ENCODE peak calls at places on chromosomes 12 and 14, in four cellular contexts. X is K562, C is HepG2, Q is HCT116. D is an unnamed sample.

GRCh38 chr12:28869197-28869596 is 279.9 kb upstream of the FAR2 start:
- DNase-seq in X (no peak), C (no peak), Q (no peak), D (no peak)

GRCh38 chr12:57756406-57757341 is 1.8 kb downstream of the MARCHF9 start:
- DNase-seq in X (peak), C (no peak), Q (no peak), D (no peak)

GRCh38 chr12:57737467-57738141 is 938 bp downstream of the AGAP2 start:
- DNase-seq in X (no peak), C (no peak), Q (no peak), D (no peak)

GRCh38 chr14:74922752-74923401 is at the start of gene RPS6KL1:
- DNase-seq in X (peak), C (peak), Q (peak), D (no peak)

GRCh38 chr12:25308761-25309160 is 58.0 kb upstream of the KRAS start:
- DNase-seq in X (no peak), C (no peak), Q (no peak), D (no peak)

GRCh38 chr12:90015228-90015627 is 306.6 kb upstream of the ATP2B1 start:
- DNase-seq in X (no peak), C (no peak), Q (no peak), D (no peak)

GRCh38 chr12:117025481-117026151 is 73.6 kb downstream of the TESC start:
- DNase-seq in X (peak), C (peak), Q (peak), D (peak)

GRCh38 chr12:7376196-7376595 is 67.8 kb downstream of the CD163L1 start:
- DNase-seq in X (no peak), C (no peak), Q (no peak), D (no peak)

GRCh38 chr12:19222566-19222965 is 93.0 kb downstream of the PLEKHA5 start:
- DNase-seq in X (no peak), C (no peak), Q (no peak), D (no peak)

GRCh38 chr12:47729233-47729632 is 3.9 kb upstream of the ENDOU start:
- DNase-seq in X (no peak), C (no peak), Q (no peak), D (no peak)

GRCh38 chr14:23406244-23406643 is 1.8 kb downstream of the MYH6 start:
- DNase-seq in X (no peak), C (no peak), Q (no peak), D (no peak)

GRCh38 chr12:111488271-111488670 is 82.5 kb downstream of the SH2B3 start:
- DNase-seq in X (no peak), C (no peak), Q (no peak), D (no peak)

GRCh38 chr14:87131879-87132278 is 861.1 kb downstream of the GALC start:
- DNase-seq in X (no peak), C (no peak), Q (no peak), D (no peak)

GRCh38 chr12:21825924-21826548 is 51.5 kb upstream of the KCNJ8 start:
- DNase-seq in X (no peak), C (no peak), Q (no peak), D (no peak)

GRCh38 chr12:21828779-21829178 is 54.3 kb upstream of the KCNJ8 start:
- DNase-seq in X (no peak), C (no peak), Q (no peak), D (no peak)

GRCh38 chr12:21826549-21826940 is 52.0 kb upstream of the KCNJ8 start:
- DNase-seq in X (no peak), C (peak), Q (no peak), D (no peak)

GRCh38 chr12:21827135-21827534 is 52.6 kb upstream of the KCNJ8 start:
- DNase-seq in X (no peak), C (no peak), Q (no peak), D (no peak)

DNA sequence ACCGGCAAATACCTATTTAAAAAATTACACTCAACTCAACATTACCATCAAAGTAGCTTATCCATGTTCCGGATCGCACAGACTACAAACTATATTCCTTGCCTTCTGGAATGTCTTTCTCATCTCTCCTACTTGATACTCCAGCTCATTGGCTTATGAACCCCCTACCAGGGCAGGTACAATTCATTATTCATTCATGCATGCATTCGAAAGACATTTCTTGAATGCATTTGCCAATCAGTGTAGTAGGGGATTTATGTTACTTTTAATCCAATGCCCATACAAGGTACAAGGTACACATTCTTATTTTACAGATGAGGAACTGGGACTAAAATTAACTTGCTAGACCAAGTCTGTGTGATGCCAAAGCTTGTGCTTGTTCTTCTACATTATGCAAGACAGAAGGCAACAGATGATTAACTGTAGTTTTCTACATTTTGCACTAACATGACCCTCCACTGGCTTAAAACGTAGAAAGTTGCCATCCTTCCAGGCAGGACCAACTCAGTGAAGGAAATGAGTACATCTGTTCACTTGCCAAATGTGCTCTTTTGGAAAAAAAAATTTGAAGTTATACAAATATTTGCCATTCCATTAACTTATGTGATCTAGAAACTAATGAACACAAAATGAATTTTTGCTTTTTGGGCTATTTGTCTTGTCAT is 53.7 kb upstream of the KCNJ8 start:
- DNase-seq in X (no peak), C (no peak), Q (no peak), D (no peak)
- TF ChIP-seq TCF7L2 in X (no peak), C (no peak), Q (no peak), D (no peak)

GRCh38 chr12:12506541-12506940 is 56.1 kb downstream of the DUSP16 start:
- DNase-seq in X (no peak), C (no peak), Q (no peak), D (no peak)

GRCh38 chr12:12505544-12506501 is 56.8 kb downstream of the DUSP16 start:
- DNase-seq in X (peak), C (peak), Q (no peak), D (no peak)

GRCh38 chr12:12501121-12501520 is 61.5 kb downstream of the DUSP16 start:
- DNase-seq in X (no peak), C (no peak), Q (no peak), D (no peak)

GRCh38 chr12:12502813-12503146 is 59.9 kb downstream of the DUSP16 start:
- DNase-seq in X (no peak), C (no peak), Q (no peak), D (no peak)

DNA sequence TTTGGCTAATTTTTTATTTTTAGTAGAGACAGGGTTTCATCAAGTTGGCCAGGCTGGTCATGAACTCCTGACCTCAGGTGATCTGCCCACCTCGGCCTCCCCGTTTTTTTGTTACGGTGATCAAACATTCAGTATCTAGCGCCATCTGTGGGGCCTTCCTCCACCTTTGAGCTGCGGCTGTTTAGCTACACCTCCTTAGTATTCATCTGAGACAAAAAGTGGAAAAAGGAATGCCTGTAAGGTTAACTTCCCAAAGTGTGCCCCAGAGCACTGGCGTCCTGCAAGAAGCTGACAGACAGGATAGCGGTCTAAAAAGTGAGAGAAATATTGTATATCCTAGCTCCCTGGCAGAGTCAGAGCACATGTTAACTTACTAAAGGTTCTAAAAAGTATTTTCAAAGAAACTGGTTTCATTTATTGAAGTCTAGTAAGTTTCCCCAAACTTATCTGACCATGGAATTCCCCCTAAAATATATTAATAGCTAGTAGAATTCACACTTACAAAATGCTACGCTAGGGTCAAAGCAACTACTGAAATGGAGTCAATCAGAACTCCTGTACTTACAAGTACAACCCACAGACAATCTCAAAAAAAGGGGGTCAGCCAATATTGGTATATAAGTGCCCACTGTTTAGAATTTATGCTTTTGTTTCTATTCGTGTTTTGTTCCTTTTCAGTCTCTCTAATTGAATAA is 59.1 kb downstream of the DUSP16 start:
- DNase-seq in X (no peak), C (no peak), Q (no peak), D (no peak)
- TF ChIP-seq CTCF in X (no peak), C (peak), Q (no peak), D (no peak)

DNA sequence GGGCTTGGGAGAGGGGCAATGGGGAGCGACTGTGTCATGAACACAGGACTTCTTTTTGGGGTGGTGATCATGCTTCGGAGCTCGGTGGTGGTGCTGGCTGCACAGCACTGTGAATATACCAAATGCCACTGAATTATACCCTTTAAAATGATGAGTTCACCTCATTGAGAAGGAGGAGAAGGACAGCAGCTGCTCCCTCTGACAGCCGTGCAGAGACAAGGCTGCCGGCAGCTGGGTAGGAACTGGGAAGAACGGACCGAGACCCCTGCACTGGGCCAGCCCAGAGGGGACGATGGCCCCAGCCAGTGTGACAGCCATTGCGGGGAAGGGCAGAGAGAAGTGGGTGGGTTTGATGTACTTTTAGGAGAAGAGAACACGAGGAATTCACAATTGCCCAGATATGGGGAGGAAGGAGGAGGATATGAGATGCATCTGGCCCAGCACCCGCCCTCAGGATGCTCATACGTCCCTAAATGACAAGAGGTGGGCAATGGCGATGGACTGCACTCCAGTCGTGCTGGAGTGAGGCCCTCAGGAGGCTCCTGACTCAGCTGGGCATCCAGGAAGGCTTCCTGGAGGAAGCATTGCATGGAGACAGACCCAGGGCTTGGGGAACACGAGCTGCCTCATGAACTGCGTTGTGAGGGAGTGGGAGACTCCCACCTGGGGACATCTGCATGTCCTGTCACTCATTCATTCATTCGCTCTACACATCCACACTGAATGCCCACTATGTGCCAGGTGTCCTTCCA is 64.3 kb upstream of the C14orf180 start:
- DNase-seq in X (no peak), C (no peak), Q (no peak), D (no peak)
- TF ChIP-seq TCF7L2 in X (no peak), C (no peak), Q (no peak), D (no peak)

GRCh38 chr12:106682594-106683234 is 91.8 kb upstream of the RIC8B start:
- DNase-seq in X (no peak), C (peak), Q (peak), D (no peak)
- TF ChIP-seq CTCF in X (peak), C (peak), Q (peak), D (peak)

GRCh38 chr12:67434653-67435375 is 165.7 kb downstream of the CAND1 start:
- DNase-seq in X (no peak), C (peak), Q (no peak), D (no peak)
- TF ChIP-seq TCF7L2 in X (no peak), C (no peak), Q (no peak), D (no peak)

DNA sequence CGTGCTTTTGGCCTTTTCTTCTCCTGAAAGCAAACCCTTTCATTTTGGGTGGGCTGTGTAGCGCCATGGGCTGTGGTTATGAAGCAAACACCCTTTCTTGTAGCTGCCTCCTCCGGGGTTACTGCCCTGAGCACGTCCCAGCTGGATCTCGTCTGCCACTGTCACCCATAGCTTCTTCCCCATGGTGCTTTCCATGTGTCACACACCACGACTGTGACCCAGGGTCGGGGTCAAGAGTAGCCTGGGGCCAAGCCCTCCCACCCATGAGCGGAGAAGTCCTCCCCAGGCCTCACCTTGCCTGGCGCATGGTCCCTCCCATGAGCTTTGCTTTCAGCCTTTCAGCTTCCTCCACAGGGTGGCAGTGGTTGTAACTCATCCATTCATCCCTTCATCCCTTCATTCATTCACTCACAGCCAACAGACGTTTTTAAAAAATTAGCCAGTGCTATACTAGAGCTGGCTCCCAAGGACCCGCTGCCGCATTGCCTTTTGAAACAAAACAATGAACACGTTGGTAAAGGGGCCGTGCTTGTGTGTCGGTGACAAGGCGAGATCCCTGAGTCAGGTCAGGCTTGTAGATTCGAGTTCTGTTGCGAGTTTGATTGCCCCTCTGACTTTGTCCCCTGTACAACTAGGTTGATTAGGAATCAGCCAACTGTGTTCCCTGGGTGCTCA is 29.5 kb downstream of the MEG3 start:
- DNase-seq in X (no peak), C (no peak), Q (no peak), D (no peak)
- TF ChIP-seq CTCF in X (no peak), C (no peak), Q (peak), D (no peak)

GRCh38 chr12:65106948-65107347 is 14.2 kb downstream of the WIF1 start:
- DNase-seq in X (no peak), C (no peak), Q (no peak), D (no peak)
- TF ChIP-seq TCF7L2 in X (no peak), C (no peak), Q (no peak), D (no peak)

GRCh38 chr12:74415633-74416032 is 122.0 kb upstream of the ATXN7L3B start:
- DNase-seq in X (no peak), C (peak), Q (peak), D (no peak)
- TF ChIP-seq CTCF in X (peak), C (peak), Q (peak), D (peak)

GRCh38 chr12:12819752-12820311 is 6.7 kb downstream of the DDX47 start:
- DNase-seq in X (peak), C (no peak), Q (no peak), D (no peak)
- TF ChIP-seq TCF7L2 in X (no peak), C (no peak), Q (no peak), D (peak)